ENCODE peak calls at places on chromosomes 6 and 20, in four cellular contexts. One of them, this sample, is unnamed.

GRCh38 chr6:131161987-131162386 is 26.7 kb downstream of the AKAP7 start:
- DNase-seq in LHCN-M2: no peak
- DNase-seq in ACHN: no peak
- DNase-seq in AG09309: no peak
- DNase-seq in this sample: no peak

GRCh38 chr20:11792229-11792953 is 125.3 kb upstream of the BTBD3 start:
- DNase-seq in ACHN: no peak
- DNase-seq in LHCN-M2: no peak
- DNase-seq in AG09309: no peak
- DNase-seq in this sample: no peak

GRCh38 chr20:14562976-14563375 is 225.6 kb upstream of the FLRT3 start:
- DNase-seq in ACHN: no peak
- DNase-seq in LHCN-M2: no peak
- DNase-seq in AG09309: no peak
- DNase-seq in this sample: no peak

GRCh38 chr6:37657117-37657886 is 40.4 kb downstream of the MDGA1 start:
- DNase-seq in LHCN-M2: peak
- DNase-seq in AG09309: no peak
- DNase-seq in ACHN: peak
- DNase-seq in this sample: peak

GRCh38 chr20:50438986-50439407 is 71.2 kb upstream of the PTPN1 start:
- DNase-seq in AG09309: peak
- DNase-seq in ACHN: peak
- DNase-seq in LHCN-M2: peak
- DNase-seq in this sample: peak

GRCh38 chr6:99330159-99330558 is 19.3 kb downstream of the FAXC start:
- DNase-seq in AG09309: peak
- DNase-seq in LHCN-M2: peak
- DNase-seq in ACHN: peak
- DNase-seq in this sample: peak

GRCh38 chr6:5663256-5663655 is 343.5 kb downstream of the NRN1 start:
- DNase-seq in ACHN: no peak
- DNase-seq in LHCN-M2: no peak
- DNase-seq in AG09309: no peak
- DNase-seq in this sample: no peak

GRCh38 chr6:63792846-63793245 is 157.2 kb downstream of the PHF3 start:
- DNase-seq in LHCN-M2: no peak
- DNase-seq in AG09309: no peak
- DNase-seq in ACHN: no peak
- DNase-seq in this sample: no peak

GRCh38 chr20:47686545-47686944 is 98.7 kb downstream of the SULF2 start:
- DNase-seq in LHCN-M2: peak
- DNase-seq in AG09309: peak
- DNase-seq in ACHN: peak
- DNase-seq in this sample: no peak

GRCh38 chr6:90493332-90493731 is 93.5 kb downstream of the MAP3K7 start:
- DNase-seq in ACHN: no peak
- DNase-seq in LHCN-M2: peak
- DNase-seq in AG09309: no peak
- DNase-seq in this sample: no peak

GRCh38 chr6:53741001-53741400 is 53.8 kb upstream of the LRRC1 start:
- DNase-seq in LHCN-M2: no peak
- DNase-seq in AG09309: no peak
- DNase-seq in ACHN: no peak
- DNase-seq in this sample: no peak

GRCh38 chr6:147099974-147100373 is 104.2 kb upstream of the STXBP5 start:
- DNase-seq in ACHN: no peak
- DNase-seq in AG09309: no peak
- DNase-seq in LHCN-M2: peak
- DNase-seq in this sample: peak

GRCh38 chr6:18530201-18530600 is 143.1 kb downstream of the RNF144B start:
- DNase-seq in AG09309: no peak
- DNase-seq in ACHN: no peak
- DNase-seq in LHCN-M2: no peak
- DNase-seq in this sample: no peak

GRCh38 chr6:89977808-89978748 is 83.8 kb downstream of the GJA10 start:
- DNase-seq in ACHN: no peak
- DNase-seq in AG09309: peak
- DNase-seq in LHCN-M2: peak
- DNase-seq in this sample: no peak

GRCh38 chr6:113809818-113810217 is 47.3 kb upstream of the MARCKS start:
- DNase-seq in AG09309: no peak
- DNase-seq in ACHN: no peak
- DNase-seq in LHCN-M2: no peak
- DNase-seq in this sample: no peak

GRCh38 chr20:44714701-44715494 is at the start of gene CCN5:
- DNase-seq in ACHN: peak
- DNase-seq in LHCN-M2: peak
- DNase-seq in AG09309: no peak
- DNase-seq in this sample: peak

GRCh38 chr6:170296746-170297576 is 6.1 kb upstream of the DLL1 start:
- DNase-seq in LHCN-M2: no peak
- DNase-seq in AG09309: no peak
- DNase-seq in ACHN: no peak
- DNase-seq in this sample: no peak

GRCh38 chr6:5626727-5627426 is 365.6 kb downstream of the FARS2 start:
- DNase-seq in LHCN-M2: no peak
- DNase-seq in ACHN: no peak
- DNase-seq in AG09309: no peak
- DNase-seq in this sample: no peak